ENCODE peak calls at places on chromosomes 3 and 15, in seven cellular contexts. C is NCI-H2029; Z is HEK293T; E is T-helper 1 cell; A is T-cell; I is stimulated activated CD8-positive, alpha-beta memory T cell treated with anti-CD3 and anti-CD28 coated beads, Interleukin-12 subunit alpha, Interleukin-12 subunit beta, amount 100 ng/mL, for 4 hours; F is NCI-H1092. W is an unnamed sample.

GRCh38 chr15:59918994-59919951 is 84.8 kb upstream of the FOXB1 start:
- DNase-seq in E (no peak), C (no peak), F (no peak), A (no peak), I (peak; percentile 3), Z (no peak), W (no peak)

GRCh38 chr3:169295126-169295525 is 368.4 kb downstream of the MECOM start:
- DNase-seq in E (no peak), I (no peak), Z (no peak), A (no peak), F (no peak), C (no peak), W (no peak)

GRCh38 chr3:14549256-14549931 is 9.3 kb upstream of the GRIP2 start:
- DNase-seq in I (no peak), A (no peak), C (no peak), F (no peak), E (no peak), Z (peak; percentile 36), W (no peak)

GRCh38 chr3:38039101-38039898 is at the start of gene DLEC1:
- DNase-seq in C (peak; percentile 50), I (peak; percentile 59), E (peak; percentile 79), A (peak; percentile 84), Z (no peak), F (no peak), W (peak; percentile 80)

GRCh38 chr3:71628571-71628970 is 45.0 kb upstream of the FOXP1 start:
- DNase-seq in C (no peak), F (no peak), Z (no peak), I (no peak), E (no peak), A (no peak), W (no peak)

GRCh38 chr3:140363801-140364200 is 314.1 kb upstream of the TRIM42 start:
- DNase-seq in F (no peak), A (no peak), E (no peak), I (no peak), C (peak; percentile 49), Z (no peak), W (no peak)

GRCh38 chr3:182837855-182838454 is 44.7 kb downstream of the ATP11B start:
- DNase-seq in Z (no peak), A (no peak), E (no peak), I (no peak), C (no peak), F (no peak), W (no peak)

GRCh38 chr3:41682996-41683395 is 278.9 kb downstream of the ULK4 start:
- DNase-seq in C (no peak), E (no peak), F (no peak), I (no peak), A (no peak), Z (no peak), W (no peak)

GRCh38 chr3:66492672-66493071 is 8.2 kb downstream of the LRIG1 start:
- DNase-seq in C (peak; percentile 56), E (no peak), I (no peak), Z (no peak), F (no peak), A (no peak), W (no peak)

GRCh38 chr3:184481924-184482671 is 79.5 kb upstream of the EPHB3 start:
- DNase-seq in A (no peak), E (no peak), F (no peak), I (no peak), C (no peak), Z (no peak), W (no peak)

W was measured in T-helper 9 cell.